ENCODE peak calls at places on chromosomes 7 and 10, in six cellular contexts. X is tibial artery, I is AG04450, U is endothelial cell of umbilical vein, Y is PC-3, N is lower lobe of right lung. S is an unnamed sample.

GRCh38 chr10:63256047-63256773 is 123.1 kb downstream of the NRBF2 start:
- DNase-seq in X (no peak), I (no peak), U (peak; percentile 42), Y (no peak), N (no peak), S (no peak)

GRCh38 chr10:69884686-69885085 is 83.0 kb downstream of the COL13A1 start:
- DNase-seq in X (no peak), I (no peak), U (no peak), Y (no peak), N (no peak), S (peak; percentile 32)

GRCh38 chr7:13903997-13904396 is 85.5 kb downstream of the ETV1 start:
- DNase-seq in X (no peak), I (no peak), U (no peak), Y (no peak), N (no peak), S (peak; percentile 88)

GRCh38 chr10:12448340-12448728 is 99.0 kb downstream of the CAMK1D start:
- DNase-seq in X (no peak), I (no peak), U (no peak), Y (no peak), N (no peak), S (no peak)

GRCh38 chr10:86827639-86828038 is 71.2 kb downstream of the BMPR1A start:
- DNase-seq in X (no peak), I (no peak), U (no peak), Y (peak; percentile 43), N (no peak), S (no peak)

GRCh38 chr7:48307041-48307714 is 135.9 kb downstream of the ABCA13 start:
- DNase-seq in X (no peak), I (no peak), U (no peak), Y (peak; percentile 58), N (no peak), S (no peak)

GRCh38 chr10:99235469-99235871 is at the start of gene HPSE2:
- DNase-seq in X (no peak), I (no peak), U (no peak), Y (no peak), N (no peak), S (no peak)

GRCh38 chr7:24727165-24728120 is 29.8 kb downstream of the GSDME start:
- DNase-seq in X (peak; percentile 68), I (no peak), U (no peak), Y (no peak), N (no peak), S (peak; percentile 66)

GRCh38 chr10:28492093-28492492 is 40.8 kb upstream of the WAC start:
- DNase-seq in X (no peak), I (no peak), U (no peak), Y (no peak), N (no peak), S (no peak)

GRCh38 chr10:73810735-73811465 is 498 bp downstream of the NDST2 start:
- DNase-seq in X (no peak), I (no peak), U (peak; percentile 28), Y (peak; percentile 68), N (peak; percentile 70), S (peak; percentile 30)

GRCh38 chr7:100694196-100694745 is at the start of gene GIGYF1:
- DNase-seq in X (peak; percentile 70), I (no peak), U (peak; percentile 35), Y (peak; percentile 36), N (peak; percentile 88), S (peak; percentile 72)

GRCh38 chr10:36344816-36345215 is 702.7 kb upstream of the FZD8 start:
- DNase-seq in X (no peak), I (no peak), U (no peak), Y (no peak), N (no peak), S (no peak)

GRCh38 chr7:69739906-69740545 is 141.8 kb downstream of the AUTS2 start:
- DNase-seq in X (peak; percentile 29), I (no peak), U (no peak), Y (no peak), N (no peak), S (peak; percentile 48)

GRCh38 chr10:9209105-9209798 is 1154.8 kb downstream of the GATA3 start:
- DNase-seq in X (peak; percentile 33), I (peak; percentile 26), U (peak; percentile 82), Y (peak; percentile 66), N (no peak), S (peak; percentile 75)

GRCh38 chr7:44136731-44137130 is 4.4 kb downstream of the MYL7 start:
- DNase-seq in X (no peak), I (no peak), U (no peak), Y (no peak), N (no peak), S (no peak)

DNA sequence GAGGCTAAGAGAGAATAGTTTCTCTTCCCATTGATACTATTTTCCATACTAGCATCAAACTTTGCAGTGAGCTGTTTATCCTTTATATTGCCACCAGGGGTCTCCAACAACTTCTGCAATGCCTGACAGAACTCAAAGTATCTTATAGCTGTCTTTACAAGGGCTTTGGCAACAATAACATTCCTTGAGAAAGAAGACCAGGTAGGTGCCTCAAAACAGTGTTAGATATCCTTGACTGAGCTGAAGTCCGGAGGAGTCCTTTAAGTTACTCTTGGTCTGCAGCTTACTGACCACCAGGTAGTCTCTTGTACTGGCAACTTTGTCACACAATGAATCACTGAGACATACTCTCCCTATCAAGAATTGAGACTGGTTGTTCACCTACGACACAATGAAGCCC is 30.0 kb upstream of the TES start:
- DNase-seq in X (no peak), I (no peak), U (peak; percentile 70), Y (peak; percentile 73), N (no peak), S (peak; percentile 74)
- H3K4me3 ChIP-seq in X (no peak overlapping the region), I (no peak overlapping the region), U (no peak overlapping the region), Y (no peak overlapping the region), N (no peak overlapping the region), S (no peak overlapping the region)

DNA sequence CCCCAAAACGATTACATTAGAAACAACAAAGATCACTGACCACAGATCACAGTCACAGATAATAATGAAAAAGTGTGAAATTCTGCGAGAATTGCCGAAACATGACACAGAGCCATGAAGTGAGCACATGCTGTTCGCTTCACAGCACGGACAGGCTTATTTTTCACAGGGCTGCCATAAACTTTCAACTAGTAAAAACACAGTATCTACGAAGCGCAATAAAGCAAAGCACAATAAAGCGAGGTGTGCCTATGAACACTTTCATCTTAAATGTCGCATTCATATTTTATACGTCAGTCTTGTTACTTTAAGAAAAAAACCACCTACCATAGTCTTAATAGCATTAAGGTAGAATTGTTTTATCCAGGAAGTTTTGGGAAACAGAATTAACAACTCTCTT is 51.5 kb downstream of the ESYT2 start:
- DNase-seq in X (no peak), I (no peak), U (no peak), Y (no peak), N (no peak), S (no peak)
- H3K27ac ChIP-seq in X (no peak overlapping the region), I (no peak overlapping the region), U (no peak overlapping the region), Y (no peak overlapping the region), N (no peak overlapping the region), S (no peak overlapping the region)

GRCh38 chr7:5065107-5065407 is 19.4 kb downstream of the RBAK start:
- DNase-seq in X (no peak), I (no peak), U (no peak), Y (no peak), N (no peak), S (no peak)

GRCh38 chr7:5064391-5065106 is 18.9 kb downstream of the RBAK start:
- DNase-seq in X (no peak), I (no peak), U (peak; percentile 7), Y (no peak), N (no peak), S (no peak)

GRCh38 chr7:5070206-5070605 is 24.5 kb downstream of the RBAK start:
- DNase-seq in X (no peak), I (no peak), U (no peak), Y (no peak), N (no peak), S (no peak)
- H3K9me3 ChIP-seq in X (peaks cover 6% of the 10 kb centered on the region), I (peaks cover 39% of the 10 kb centered on the region), U (peaks cover 10% of the 10 kb centered on the region), Y (peaks cover 44% of the 10 kb centered on the region), N (peaks cover 65% of the 10 kb centered on the region), S (peaks cover 10% of the 10 kb centered on the region)

GRCh38 chr10:100684688-100685235 is 60.6 kb upstream of the PAX2 start:
- DNase-seq in X (no peak), I (no peak), U (no peak), Y (no peak), N (no peak), S (no peak)
- H3K4me3 ChIP-seq in X (no peak overlapping the region), I (no peak overlapping the region), U (no peak overlapping the region), Y (no peak overlapping the region), N (no peak overlapping the region), S (no peak overlapping the region)

GRCh38 chr7:116215550-116215949 is 5.2 kb downstream of the TES start:
- DNase-seq in X (no peak), I (no peak), U (no peak), Y (no peak), N (no peak), S (no peak)
- H3K27ac ChIP-seq in X (peak overlapping the region; percentile 96), I (no peak overlapping the region), U (peak overlapping the region; percentile 11), Y (peak overlapping the region; percentile 97), N (no peak overlapping the region), S (no peak overlapping the region)

GRCh38 chr10:20396168-20396567 is 500.9 kb downstream of the NEBL start:
- DNase-seq in X (no peak), I (no peak), U (no peak), Y (no peak), N (no peak), S (no peak)
- H3K9me3 ChIP-seq in X (no peaks in the 10 kb centered on the region), I (peaks cover 4% of the 10 kb centered on the region), U (no peaks in the 10 kb centered on the region), Y (no peaks in the 10 kb centered on the region), N (no peaks in the 10 kb centered on the region), S (no peaks in the 10 kb centered on the region)

DNA sequence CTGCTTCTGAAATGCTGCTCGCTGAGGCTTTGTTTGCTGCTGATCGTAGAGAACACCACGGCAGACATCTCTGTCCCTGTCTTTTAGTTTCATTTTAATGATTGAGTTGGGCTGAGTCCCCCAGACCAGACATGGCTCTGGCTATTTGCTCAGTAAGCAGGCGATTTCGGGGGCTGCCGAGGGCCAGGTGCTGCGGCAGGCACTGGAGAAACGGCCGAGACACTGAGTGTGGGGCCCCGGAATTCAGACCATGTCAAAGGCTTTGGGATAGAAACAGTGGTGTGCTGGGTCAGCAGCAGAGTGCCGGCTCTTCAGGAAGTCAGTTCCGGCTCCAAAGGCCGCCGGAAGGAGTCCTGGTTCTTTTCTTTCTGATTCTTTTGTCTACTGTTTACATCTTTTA is 5.0 kb downstream of the LRRC27 start:
- DNase-seq in X (no peak), I (no peak), U (peak; percentile 46), Y (no peak), N (no peak), S (no peak)
- H3K4me3 ChIP-seq in X (peak overlapping the region; percentile 40), I (peak overlapping the region; percentile 42), U (peak overlapping the region; percentile 41), Y (no peak overlapping the region), N (peak overlapping the region; percentile 58), S (no peak overlapping the region)